ENCODE peak calls at places on chromosomes 16 and 17, in ten cellular contexts. B, T, Z, Q, U, Y, H, K, J and F are unnamed samples.

GRCh38 chr17:64638552-64639198 is 23.4 kb downstream of the SMURF2 start:
- DNase-seq in U (no peak), B (peak), Q (no peak), Z (no peak), J (no peak), K (no peak), T (no peak), Y (no peak), H (no peak), F (no peak)

GRCh38 chr17:71171270-71171669 is 949.5 kb upstream of the SOX9 start:
- DNase-seq in Z (no peak), U (no peak), H (no peak), J (no peak), Y (no peak), T (no peak), K (no peak), Q (no peak), B (no peak), F (no peak)

GRCh38 chr17:70329751-70330150 is 160.4 kb downstream of the KCNJ2 start:
- DNase-seq in B (no peak), T (no peak), J (no peak), Z (no peak), Q (no peak), K (no peak), H (no peak), U (no peak), Y (no peak), F (no peak)

GRCh38 chr16:79307214-79307613 is 293.3 kb downstream of the MAF start:
- DNase-seq in K (peak), H (no peak), Y (no peak), U (peak), T (no peak), Q (peak), B (no peak), Z (peak), J (no peak), F (no peak)

GRCh38 chr16:47732122-47732805 is 271.1 kb downstream of the PHKB start:
- DNase-seq in B (peak), H (no peak), Z (no peak), Y (no peak), Q (no peak), U (no peak), T (no peak), J (peak), K (no peak), F (no peak)

GRCh38 chr17:5775098-5775497 is 190.8 kb upstream of the NLRP1 start:
- DNase-seq in U (no peak), Q (no peak), T (no peak), J (no peak), Y (no peak), Z (no peak), H (no peak), B (no peak), K (no peak), F (no peak)

GRCh38 chr16:89378947-89379771 is 111.2 kb downstream of the ANKRD11 start:
- DNase-seq in Z (no peak), H (no peak), Q (no peak), K (no peak), B (no peak), U (no peak), Y (no peak), J (no peak), T (no peak), F (no peak)

GRCh38 chr16:83603981-83604570 is 203.7 kb upstream of the HSBP1 start:
- DNase-seq in Q (no peak), T (no peak), J (no peak), Y (no peak), U (no peak), Z (no peak), H (peak), B (no peak), K (no peak), F (peak)

GRCh38 chr17:79515646-79516604 is 94.9 kb downstream of the RBFOX3 start:
- DNase-seq in K (no peak), Z (no peak), Y (no peak), H (no peak), J (no peak), T (no peak), U (no peak), B (peak), Q (no peak), F (no peak)

GRCh38 chr16:46894011-46894672 is 10.0 kb downstream of the GPT2 start:
- DNase-seq in J (no peak), Y (no peak), B (peak), T (no peak), H (no peak), Q (peak), K (no peak), U (no peak), Z (no peak), F (no peak)

GRCh38 chr17:16247589-16247984 is 30.6 kb downstream of the PIGL start:
- DNase-seq in Z (no peak), K (no peak), Y (no peak), J (no peak), Q (no peak), U (no peak), B (no peak), T (no peak), H (no peak), F (no peak)

GRCh38 chr16:57628008-57628781 is at the start of gene ADGRG1:
- DNase-seq in T (peak), J (peak), U (peak), H (peak), Z (no peak), Q (peak), B (peak), Y (peak), K (peak), F (peak)

GRCh38 chr16:8026450-8026849 is 563.9 kb downstream of the TMEM114 start:
- DNase-seq in H (peak), U (no peak), J (peak), K (no peak), T (peak), Y (no peak), B (no peak), Q (no peak), Z (no peak), F (no peak)

GRCh38 chr16:11350531-11351335 is 5.5 kb downstream of the RMI2 start:
- DNase-seq in U (no peak), Q (no peak), Y (no peak), H (no peak), T (no peak), Z (no peak), B (peak), J (no peak), K (no peak), F (no peak)

GRCh38 chr17:73722163-73722562 is 77.9 kb upstream of the SDK2 start:
- DNase-seq in B (no peak), K (peak), Q (no peak), Z (no peak), T (no peak), U (no peak), J (no peak), Y (no peak), H (no peak), F (no peak)

GRCh38 chr16:67278773-67279295 is 498 bp upstream of the PLEKHG4 start:
- DNase-seq in B (no peak), Z (no peak), Q (no peak), K (peak), Y (no peak), J (peak), H (peak), U (peak), T (no peak), F (no peak)

GRCh38 chr16:82639666-82640336 is 13.0 kb downstream of the CDH13 start:
- DNase-seq in J (peak), Y (no peak), Z (peak), U (no peak), H (peak), B (peak), K (peak), Q (peak), T (peak), F (peak)

GRCh38 chr17:53390575-53390974 is 432.2 kb upstream of the KIF2B start:
- DNase-seq in Y (no peak), U (no peak), H (no peak), B (no peak), Z (no peak), Q (no peak), J (no peak), T (no peak), K (no peak), F (no peak)

GRCh38 chr17:83005639-83006038 is 73.8 kb upstream of the METRNL start:
- DNase-seq in Y (peak), Q (no peak), K (no peak), T (no peak), U (peak), B (no peak), H (no peak), Z (no peak), J (no peak), F (no peak)

GRCh38 chr16:25108054-25108453 is 3.5 kb upstream of the LCMT1 start:
- DNase-seq in B (no peak), Q (no peak), J (peak), K (peak), U (no peak), Y (no peak), H (peak), Z (no peak), T (no peak), F (no peak)

GRCh38 chr17:9427460-9428315 is 147.9 kb downstream of the STX8 start:
- DNase-seq in Z (no peak), T (no peak), K (no peak), Y (no peak), H (no peak), Q (no peak), B (no peak), J (no peak), U (no peak), F (no peak)

GRCh38 chr16:86775401-86775985 is 197.1 kb downstream of the FOXL1 start:
- DNase-seq in H (no peak), Y (no peak), T (no peak), J (peak), Q (no peak), K (peak), Z (no peak), U (no peak), B (peak), F (no peak)

GRCh38 chr17:36019423-36019822 is 1.7 kb upstream of the CCL23 start:
- DNase-seq in J (no peak), H (no peak), K (no peak), Z (no peak), Y (no peak), T (no peak), B (no peak), U (no peak), Q (no peak), F (no peak)

GRCh38 chr16:15621889-15622288 is 21.1 kb downstream of the MARF1 start:
- DNase-seq in Y (no peak), Q (no peak), Z (no peak), J (no peak), B (no peak), U (no peak), H (no peak), T (no peak), K (no peak), F (no peak)

GRCh38 chr16:87812200-87812656 is 46.4 kb upstream of the KLHDC4 start:
- DNase-seq in Z (no peak), Q (no peak), U (no peak), H (no peak), J (no peak), T (no peak), Y (no peak), B (no peak), K (no peak), F (no peak)

DNA sequence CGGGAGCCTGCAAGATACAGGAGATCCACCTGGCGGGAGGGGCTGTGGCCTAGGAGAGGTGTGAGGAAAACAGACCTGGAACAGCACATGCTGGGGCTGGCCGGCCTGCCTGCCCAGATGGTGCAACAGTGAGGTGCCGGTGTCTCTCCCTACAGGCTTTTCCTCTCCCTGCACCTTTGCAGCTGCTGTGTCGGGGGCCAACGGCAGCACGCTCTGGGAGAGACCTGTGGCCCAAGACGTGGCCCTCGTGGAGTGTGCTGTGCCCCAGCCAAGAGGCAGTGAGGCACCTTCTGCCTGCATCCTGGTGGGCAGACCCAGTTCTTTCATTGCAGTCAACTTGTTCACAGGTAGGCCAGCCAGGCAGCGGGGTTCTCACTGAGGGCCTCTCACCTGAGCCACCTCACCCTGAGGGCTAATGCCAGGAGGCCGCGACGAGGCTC is 15.9 kb downstream of the RGS11 start:
- DNase-seq in B (no peak), T (no peak), Y (no peak), K (no peak), U (no peak), H (no peak), Z (no peak), J (no peak), Q (no peak), F (no peak)
- TF ChIP-seq CTCF in B (no peak), T (no peak), Y (no peak), K (no peak), U (no peak), H (no peak), Z (no peak), J (no peak), Q (no peak), F (no peak)

DNA sequence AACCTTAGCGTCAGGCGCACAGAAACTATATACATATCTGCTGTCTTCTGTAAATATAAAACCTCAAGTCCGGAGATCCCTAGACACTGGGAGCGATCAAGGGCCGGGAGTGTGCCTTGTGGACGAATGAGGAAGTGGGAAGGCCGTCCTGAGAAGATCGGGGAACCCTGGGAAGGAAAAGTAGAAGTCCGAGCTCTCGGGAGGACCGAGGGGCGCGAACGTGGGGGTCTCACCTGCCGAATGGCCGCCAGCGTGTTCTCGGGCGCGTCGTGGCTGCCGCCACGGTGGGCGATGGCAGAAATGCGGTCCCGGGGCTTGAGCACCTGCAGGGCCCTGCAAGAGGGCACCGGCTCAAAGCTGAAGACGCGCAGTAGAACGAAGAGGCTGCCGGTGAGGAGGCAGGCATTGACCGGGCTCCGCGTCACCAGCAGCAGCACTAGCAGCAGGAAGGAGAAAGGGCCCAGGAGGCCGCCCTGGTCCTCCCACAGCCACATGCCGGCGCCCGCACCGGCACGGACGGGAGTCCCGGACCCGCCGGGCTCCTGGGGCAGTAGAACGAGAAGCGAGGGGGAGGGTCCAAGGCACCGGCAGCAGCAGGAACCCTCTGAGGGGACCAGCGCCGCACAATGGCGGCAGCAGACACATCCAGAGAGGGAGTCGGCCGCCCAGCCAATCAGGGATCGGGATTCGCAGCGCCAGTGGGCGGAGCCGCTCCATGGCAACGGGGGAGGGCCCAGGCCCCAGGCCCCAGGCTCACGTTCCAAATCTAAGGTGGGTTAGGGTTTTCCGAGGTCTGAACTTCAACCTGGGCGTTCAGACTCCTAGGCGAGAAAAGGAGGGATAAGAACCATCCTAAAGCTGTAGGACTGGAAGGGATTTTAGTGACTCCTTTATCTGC is at the start of gene GDE1:
- DNase-seq in J (peak), T (peak), B (peak), U (peak), Y (peak), Z (peak), K (peak), H (peak), Q (peak), F (peak)
- TF ChIP-seq CTCF in J (no peak), T (peak), B (peak), U (no peak), Y (no peak), Z (no peak), K (peak), H (peak), Q (no peak), F (no peak)

GRCh38 chr17:55845385-55845784 is 94.5 kb downstream of the PCTP start:
- DNase-seq in Q (peak), B (peak), K (peak), U (peak), T (peak), J (peak), H (peak), Z (peak), Y (peak), F (peak)
- TF ChIP-seq CTCF in Q (peak), B (peak), K (peak), U (no peak), T (peak), J (peak), H (peak), Z (no peak), Y (no peak), F (no peak)

GRCh38 chr17:17849863-17850373 is 13.1 kb upstream of the SREBF1 start:
- DNase-seq in K (peak), J (peak), Y (no peak), B (peak), Q (no peak), T (peak), H (peak), Z (no peak), U (no peak), F (no peak)
- TF ChIP-seq CTCF in K (peak), J (no peak), Y (no peak), B (peak), Q (peak), T (peak), H (no peak), Z (no peak), U (no peak), F (no peak)

DNA sequence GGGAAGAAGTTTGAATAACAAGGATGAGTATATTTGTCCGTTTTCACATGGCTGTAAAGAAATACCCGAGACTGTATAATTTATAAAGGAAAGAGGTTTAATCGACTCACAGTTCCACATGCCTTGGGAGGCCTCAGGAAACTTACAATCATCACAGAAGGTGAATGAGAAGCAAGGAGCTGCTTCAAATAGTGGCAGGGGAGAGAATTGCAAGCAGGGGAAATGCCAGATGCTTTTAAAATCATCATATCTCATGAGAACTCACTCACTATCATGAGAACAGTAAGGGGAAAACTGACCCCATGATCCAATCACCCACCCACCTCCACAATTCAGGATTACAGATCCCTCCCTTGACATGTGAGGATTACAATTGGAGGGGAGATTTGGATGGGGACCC is 212.8 kb upstream of the CDH8 start:
- DNase-seq in Z (no peak), U (no peak), Q (no peak), H (no peak), K (no peak), T (no peak), Y (no peak), B (no peak), J (peak), F (no peak)
- TF ChIP-seq CTCF in Z (no peak), U (no peak), Q (no peak), H (peak), K (no peak), T (peak), Y (no peak), B (no peak), J (peak), F (no peak)

GRCh38 chr17:76709077-76709950 is 1.5 kb downstream of the MXRA7 start:
- DNase-seq in Y (peak), T (no peak), H (peak), U (peak), J (peak), Z (peak), Q (no peak), B (peak), K (peak), F (peak)

GRCh38 chr17:76704799-76705198 is 6.0 kb downstream of the MXRA7 start:
- DNase-seq in Y (no peak), H (no peak), Z (no peak), T (no peak), Q (no peak), B (no peak), U (no peak), K (no peak), J (no peak), F (no peak)

GRCh38 chr17:76710863-76711611 is at the start of gene MXRA7:
- DNase-seq in H (peak), Q (peak), T (no peak), B (peak), Y (peak), U (no peak), J (peak), Z (peak), K (peak), F (no peak)

GRCh38 chr17:76706817-76707216 is 3.9 kb downstream of the MXRA7 start:
- DNase-seq in U (no peak), H (no peak), Q (no peak), Z (no peak), B (no peak), Y (no peak), T (no peak), J (no peak), K (no peak), F (no peak)

GRCh38 chr17:76707985-76708807 is 2.6 kb downstream of the MXRA7 start:
- DNase-seq in Q (no peak), U (no peak), J (peak), H (peak), Z (no peak), B (no peak), T (peak), Y (no peak), K (no peak), F (no peak)
- TF ChIP-seq CTCF in Q (no peak), U (no peak), J (peak), H (peak), Z (no peak), B (peak), T (peak), Y (no peak), K (no peak), F (no peak)

DNA sequence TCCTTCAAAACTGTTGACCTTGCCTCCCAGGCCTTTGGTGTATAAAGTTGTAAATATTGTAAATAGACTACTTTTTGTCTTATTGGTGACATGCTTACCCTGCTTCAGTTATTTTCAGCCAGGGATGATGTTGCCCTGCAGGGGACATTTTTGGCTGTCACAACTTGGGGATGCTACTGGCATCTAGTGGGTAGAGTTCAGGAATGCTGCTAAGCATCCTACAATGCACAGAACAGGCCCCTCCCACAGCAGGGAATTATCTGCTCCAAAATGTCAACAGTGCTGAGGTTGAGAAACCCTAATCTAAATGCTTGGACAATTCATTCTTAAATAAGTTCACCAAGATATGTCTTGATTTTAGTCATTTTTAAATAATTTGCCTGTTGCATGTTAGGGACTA is 459.8 kb downstream of the PMP22 start:
- DNase-seq in J (peak), U (no peak), B (no peak), Z (no peak), K (no peak), H (no peak), T (no peak), Q (no peak), Y (no peak), F (no peak)
- TF ChIP-seq CTCF in J (peak), U (no peak), B (no peak), Z (no peak), K (no peak), H (peak), T (peak), Q (no peak), Y (no peak), F (no peak)

GRCh38 chr17:68759002-68759342 is 157.8 kb upstream of the FAM20A start:
- DNase-seq in Y (no peak), H (no peak), U (no peak), B (no peak), Z (no peak), J (no peak), T (no peak), Q (no peak), K (no peak), F (no peak)

GRCh38 chr17:68760141-68760475 is 158.9 kb upstream of the FAM20A start:
- DNase-seq in Y (no peak), Z (no peak), U (no peak), J (no peak), H (no peak), B (no peak), T (no peak), Q (no peak), K (no peak), F (no peak)

GRCh38 chr17:68762911-68763310 is 161.7 kb upstream of the FAM20A start:
- DNase-seq in T (no peak), B (no peak), H (no peak), Q (no peak), Z (no peak), Y (no peak), U (no peak), K (no peak), J (no peak), F (no peak)

GRCh38 chr17:68763551-68763950 is 162.4 kb upstream of the FAM20A start:
- DNase-seq in T (no peak), Q (no peak), Y (no peak), B (peak), J (no peak), U (no peak), Z (no peak), H (no peak), K (no peak), F (no peak)

GRCh38 chr17:68759343-68760140 is 158.4 kb upstream of the FAM20A start:
- DNase-seq in U (peak), J (peak), K (peak), T (peak), Q (peak), Z (peak), Y (peak), B (peak), H (peak), F (peak)
- TF ChIP-seq CTCF in U (no peak), J (peak), K (peak), T (peak), Q (peak), Z (peak), Y (peak), B (peak), H (peak), F (peak)

GRCh38 chr17:80894439-80894721 is 97.3 kb upstream of the CHMP6 start:
- DNase-seq in B (no peak), K (no peak), U (no peak), Z (no peak), J (no peak), Y (no peak), H (no peak), T (no peak), Q (no peak), F (no peak)
- TF ChIP-seq CTCF in B (peak), K (no peak), U (no peak), Z (no peak), J (peak), Y (no peak), H (peak), T (peak), Q (no peak), F (no peak)